ENCODE peak calls at places on chromosomes 6 and 20, in six cellular contexts. J, F, A, C, V and D are unnamed samples.

GRCh38 chr20:3047486-3048419 is 1.9 kb downstream of the MRPS26 start:
- DNase-seq in J (no peak), F (no peak), A (no peak), C (no peak), V (no peak), D (no peak)

GRCh38 chr6:130322673-130323268 is 43.0 kb upstream of the TMEM200A start:
- DNase-seq in J (peak; percentile 64), F (peak; percentile 84), A (peak; percentile 84), C (peak; percentile 85), V (no peak), D (peak; percentile 19)

GRCh38 chr20:53337419-53338101 is 256.1 kb downstream of the ZNF217 start:
- DNase-seq in J (no peak), F (no peak), A (peak; percentile 20), C (no peak), V (no peak), D (no peak)

GRCh38 chr6:119858901-119859300 is 509.3 kb upstream of the MAN1A1 start:
- DNase-seq in J (no peak), F (no peak), A (no peak), C (peak; percentile 18), V (no peak), D (no peak)

GRCh38 chr6:34509782-34510181 is 43.9 kb downstream of the PACSIN1 start:
- DNase-seq in J (no peak), F (no peak), A (no peak), C (no peak), V (no peak), D (no peak)

GRCh38 chr6:62236784-62237183 is 49.2 kb downstream of the KHDRBS2 start:
- DNase-seq in J (no peak), F (no peak), A (no peak), C (no peak), V (no peak), D (no peak)

GRCh38 chr6:142737368-142738060 is 207.5 kb downstream of the HIVEP2 start:
- DNase-seq in J (no peak), F (peak; percentile 21), A (no peak), C (peak; percentile 83), V (no peak), D (no peak)

GRCh38 chr20:16714765-16715164 is 15.1 kb upstream of the SNRPB2 start:
- DNase-seq in J (no peak), F (no peak), A (no peak), C (no peak), V (no peak), D (no peak)

GRCh38 chr6:159256128-159256527 is 86.9 kb downstream of the FNDC1 start:
- DNase-seq in J (no peak), F (no peak), A (no peak), C (no peak), V (no peak), D (no peak)

GRCh38 chr20:35296101-35296554 is 3.9 kb upstream of the FAM83C start:
- DNase-seq in J (no peak), F (no peak), A (no peak), C (no peak), V (no peak), D (no peak)

GRCh38 chr6:27507041-27507956 is 34.4 kb upstream of the ZNF184 start:
- DNase-seq in J (no peak), F (no peak), A (no peak), C (no peak), V (no peak), D (no peak)

GRCh38 chr6:148329568-148330299 is 12.9 kb upstream of the SASH1 start:
- DNase-seq in J (peak; percentile 90), F (peak; percentile 86), A (no peak), C (peak; percentile 86), V (peak; percentile 94), D (no peak)

GRCh38 chr20:50572922-50573777 is 63.0 kb downstream of the PTPN1 start:
- DNase-seq in J (peak; percentile 55), F (peak; percentile 94), A (no peak), C (peak; percentile 98), V (no peak), D (no peak)

GRCh38 chr6:24484657-24485318 is 4.6 kb downstream of the GPLD1 start:
- DNase-seq in J (peak; percentile 11), F (no peak), A (no peak), C (no peak), V (no peak), D (no peak)

GRCh38 chr6:91097316-91097878 is 510.5 kb upstream of the MAP3K7 start:
- DNase-seq in J (no peak), F (peak; percentile 6), A (peak; percentile 25), C (peak; percentile 51), V (no peak), D (no peak)

GRCh38 chr20:31881945-31882344 is 11.5 kb downstream of the TTLL9 start:
- DNase-seq in J (no peak), F (no peak), A (no peak), C (no peak), V (no peak), D (no peak)

GRCh38 chr20:3115190-3116107 is 30.9 kb upstream of the AVP start:
- DNase-seq in J (peak; percentile 35), F (peak; percentile 66), A (peak; percentile 74), C (peak; percentile 57), V (no peak), D (peak; percentile 84)

GRCh38 chr6:10369896-10370295 is 45.0 kb downstream of the TFAP2A start:
- DNase-seq in J (peak; percentile 89), F (peak; percentile 6), A (no peak), C (no peak), V (peak; percentile 40), D (no peak)

GRCh38 chr6:163414367-163415175 is at the start of gene QKI:
- DNase-seq in J (peak; percentile 67), F (peak; percentile 74), A (peak; percentile 87), C (peak; percentile 72), V (no peak), D (peak; percentile 80)

GRCh38 chr6:150081702-150082101 is 12.8 kb upstream of the ULBP3 start:
- DNase-seq in J (no peak), F (no peak), A (no peak), C (no peak), V (no peak), D (no peak)
- TF ChIP-seq CTCF in J (peak; percentile 29), F (no peak), A (no peak), C (no peak), V (no peak), D (no peak)

DNA sequence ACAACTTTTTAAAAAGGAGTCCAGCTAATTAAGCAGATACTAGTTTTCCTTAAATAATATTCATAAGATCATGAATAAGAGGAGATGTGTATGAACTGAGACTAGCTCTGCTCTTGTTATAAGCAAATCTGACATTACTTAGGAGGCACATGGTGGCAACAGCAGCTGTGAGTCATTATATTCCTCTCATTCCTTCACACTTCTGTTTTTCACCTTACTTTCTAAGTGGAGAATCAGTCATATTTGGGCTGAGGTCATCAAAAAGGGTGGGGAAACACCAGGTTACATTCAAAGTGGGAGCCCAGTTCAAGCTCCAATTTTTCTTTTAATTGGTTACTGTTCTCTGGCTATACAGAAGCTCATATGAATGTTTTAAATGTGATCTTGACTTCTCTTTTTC is 6.0 kb upstream of the RIPPLY2 start:
- DNase-seq in J (no peak), F (no peak), A (no peak), C (no peak), V (no peak), D (no peak)
- TF ChIP-seq CTCF in J (no peak), F (no peak), A (no peak), C (no peak), V (no peak), D (no peak)

DNA sequence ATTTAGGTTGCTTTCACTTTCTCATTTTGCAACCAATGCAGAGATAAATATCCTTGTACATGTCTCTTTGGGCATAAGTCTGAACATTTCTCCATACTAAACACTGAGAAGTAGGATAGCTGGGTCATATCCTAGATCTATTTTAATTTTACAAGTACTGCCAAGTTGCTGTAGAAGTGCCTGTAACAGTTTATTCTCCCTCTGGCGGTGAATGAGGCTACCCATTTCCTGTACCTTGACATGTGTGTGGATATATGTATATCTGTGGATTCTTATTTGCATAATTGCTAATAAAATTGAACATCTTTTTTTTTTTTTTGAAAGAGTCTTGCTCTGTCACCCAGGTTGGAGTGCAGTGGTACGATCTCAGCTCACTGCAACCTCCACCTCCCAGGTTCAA is 48.0 kb upstream of the PNRC1 start:
- DNase-seq in J (no peak), F (peak; percentile 40), A (no peak), C (peak; percentile 57), V (no peak), D (no peak)
- TF ChIP-seq CTCF in J (peak; percentile 18), F (peak; percentile 22), A (no peak), C (peak; percentile 34), V (peak; percentile 3), D (no peak)

GRCh38 chr6:7556394-7557106 is 15.1 kb downstream of the DSP start:
- DNase-seq in J (no peak), F (no peak), A (no peak), C (no peak), V (no peak), D (no peak)

GRCh38 chr6:7555671-7556070 is 14.2 kb downstream of the DSP start:
- DNase-seq in J (no peak), F (no peak), A (no peak), C (no peak), V (no peak), D (no peak)

GRCh38 chr6:7559651-7560385 is 18.3 kb downstream of the DSP start:
- DNase-seq in J (no peak), F (peak; percentile 32), A (peak; percentile 23), C (no peak), V (no peak), D (no peak)

GRCh38 chr6:7559196-7559595 is 17.7 kb downstream of the DSP start:
- DNase-seq in J (no peak), F (no peak), A (no peak), C (no peak), V (no peak), D (no peak)

GRCh38 chr6:7557652-7558051 is 16.2 kb downstream of the DSP start:
- DNase-seq in J (no peak), F (no peak), A (no peak), C (no peak), V (no peak), D (no peak)
- TF ChIP-seq CTCF in J (no peak), F (no peak), A (no peak), C (no peak), V (no peak), D (no peak)